ENCODE peak calls at places on chromosomes 6 and 20, in five cellular contexts. One of them, this sample, is unnamed.

GRCh38 chr6:34516391-34517324 is 39.5 kb downstream of the SPDEF start:
- DNase-seq in lower lobe of right lung: peak
- DNase-seq in naive B cell: no peak
- DNase-seq in CD4-positive, CD25-positive, alpha-beta regulatory T cell: no peak
- DNase-seq in activated CD8-positive, alpha-beta memory T cell treated with anti-CD3 and anti-CD28 coated beads for 48 hours: no peak
- DNase-seq in this sample: no peak

GRCh38 chr20:9492067-9492466 is 22.3 kb upstream of the LAMP5 start:
- DNase-seq in lower lobe of right lung: no peak
- DNase-seq in naive B cell: no peak
- DNase-seq in CD4-positive, CD25-positive, alpha-beta regulatory T cell: no peak
- DNase-seq in activated CD8-positive, alpha-beta memory T cell treated with anti-CD3 and anti-CD28 coated beads for 48 hours: no peak
- DNase-seq in this sample: no peak

GRCh38 chr6:36969240-36969691 is 14.7 kb downstream of the PI16 start:
- DNase-seq in lower lobe of right lung: peak
- DNase-seq in naive B cell: no peak
- DNase-seq in CD4-positive, CD25-positive, alpha-beta regulatory T cell: no peak
- DNase-seq in activated CD8-positive, alpha-beta memory T cell treated with anti-CD3 and anti-CD28 coated beads for 48 hours: no peak
- DNase-seq in this sample: no peak

GRCh38 chr6:42237857-42238256 is 20.2 kb upstream of the MRPS10 start:
- DNase-seq in lower lobe of right lung: no peak
- DNase-seq in naive B cell: no peak
- DNase-seq in CD4-positive, CD25-positive, alpha-beta regulatory T cell: no peak
- DNase-seq in activated CD8-positive, alpha-beta memory T cell treated with anti-CD3 and anti-CD28 coated beads for 48 hours: no peak
- DNase-seq in this sample: no peak

GRCh38 chr6:100514603-100515002 is 49.9 kb upstream of the SIM1 start:
- DNase-seq in lower lobe of right lung: no peak
- DNase-seq in naive B cell: no peak
- DNase-seq in CD4-positive, CD25-positive, alpha-beta regulatory T cell: no peak
- DNase-seq in activated CD8-positive, alpha-beta memory T cell treated with anti-CD3 and anti-CD28 coated beads for 48 hours: no peak
- DNase-seq in this sample: no peak

GRCh38 chr20:26135325-26136110 is 438.9 kb upstream of the ZNF337 start:
- DNase-seq in lower lobe of right lung: no peak
- DNase-seq in naive B cell: no peak
- DNase-seq in CD4-positive, CD25-positive, alpha-beta regulatory T cell: no peak
- DNase-seq in activated CD8-positive, alpha-beta memory T cell treated with anti-CD3 and anti-CD28 coated beads for 48 hours: no peak
- DNase-seq in this sample: no peak

GRCh38 chr6:45690846-45691245 is 313.1 kb upstream of the SUPT3H start:
- DNase-seq in lower lobe of right lung: no peak
- DNase-seq in naive B cell: no peak
- DNase-seq in CD4-positive, CD25-positive, alpha-beta regulatory T cell: no peak
- DNase-seq in activated CD8-positive, alpha-beta memory T cell treated with anti-CD3 and anti-CD28 coated beads for 48 hours: no peak
- DNase-seq in this sample: no peak

GRCh38 chr6:8983202-8983688 is 547.9 kb upstream of the SLC35B3 start:
- DNase-seq in lower lobe of right lung: peak
- DNase-seq in naive B cell: peak
- DNase-seq in CD4-positive, CD25-positive, alpha-beta regulatory T cell: peak
- DNase-seq in activated CD8-positive, alpha-beta memory T cell treated with anti-CD3 and anti-CD28 coated beads for 48 hours: peak
- DNase-seq in this sample: peak

GRCh38 chr20:36175016-36175415 is 20.5 kb downstream of the EPB41L1 start:
- DNase-seq in lower lobe of right lung: no peak
- DNase-seq in naive B cell: no peak
- DNase-seq in CD4-positive, CD25-positive, alpha-beta regulatory T cell: no peak
- DNase-seq in activated CD8-positive, alpha-beta memory T cell treated with anti-CD3 and anti-CD28 coated beads for 48 hours: no peak
- DNase-seq in this sample: no peak

GRCh38 chr6:98832282-98833100 is 1.9 kb upstream of the POU3F2 start:
- DNase-seq in lower lobe of right lung: no peak
- DNase-seq in naive B cell: no peak
- DNase-seq in CD4-positive, CD25-positive, alpha-beta regulatory T cell: no peak
- DNase-seq in activated CD8-positive, alpha-beta memory T cell treated with anti-CD3 and anti-CD28 coated beads for 48 hours: no peak
- DNase-seq in this sample: no peak

This sample was measured in activated naive CD4-positive, alpha-beta T cell treated with anti-CD3 and anti-CD28 coated beads, Interleukin-2, amount 50 U/mL, for 72 hours.